ENCODE peak calls at places on chromosomes 5 and 9, in eight cellular contexts. I is SJSA1; Z is astrocyte of the spinal cord; R is ovary; N is BE2C; Y is cardiac muscle cell; U is HCT116; C is CD8-positive, alpha-beta memory T cell. X is an unnamed sample.

GRCh38 chr9:73667749-73668148 is 516.1 kb downstream of the ANXA1 start:
- DNase-seq in I (no peak), Z (no peak), R (no peak), N (no peak), Y (no peak), U (no peak), C (no peak), X (no peak)

GRCh38 chr9:94975480-94976452 is 249.3 kb downstream of the AOPEP start:
- DNase-seq in I (no peak), Z (no peak), R (no peak), N (no peak), Y (no peak), U (no peak), C (no peak), X (no peak)

GRCh38 chr9:121725008-121725795 is 73.8 kb downstream of the DAB2IP start:
- DNase-seq in I (no peak), Z (peak; percentile 92), R (peak; percentile 98), N (peak; percentile 74), Y (peak; percentile 56), U (no peak), C (no peak), X (no peak)

GRCh38 chr9:81032831-81033230 is 656.5 kb downstream of the TLE1 start:
- DNase-seq in I (no peak), Z (peak; percentile 65), R (no peak), N (no peak), Y (no peak), U (no peak), C (no peak), X (no peak)

GRCh38 chr5:53355316-53355715 is 125.1 kb upstream of the FST start:
- DNase-seq in I (no peak), Z (peak; percentile 79), R (no peak), N (no peak), Y (no peak), U (no peak), C (no peak), X (no peak)

GRCh38 chr5:124888622-124889521 is 142.4 kb upstream of the ZNF608 start:
- DNase-seq in I (no peak), Z (no peak), R (no peak), N (no peak), Y (no peak), U (no peak), C (no peak), X (no peak)

GRCh38 chr9:19533373-19533772 is 124.6 kb downstream of the ACER2 start:
- DNase-seq in I (no peak), Z (no peak), R (no peak), N (no peak), Y (no peak), U (no peak), C (no peak), X (no peak)

GRCh38 chr9:82939451-82939850 is 123.5 kb downstream of the RASEF start:
- DNase-seq in I (no peak), Z (no peak), R (no peak), N (no peak), Y (no peak), U (no peak), C (no peak), X (no peak)

GRCh38 chr9:71755230-71755629 is 13.1 kb downstream of the CEMIP2 start:
- DNase-seq in I (no peak), Z (no peak), R (no peak), N (no peak), Y (no peak), U (no peak), C (no peak), X (no peak)

DNA sequence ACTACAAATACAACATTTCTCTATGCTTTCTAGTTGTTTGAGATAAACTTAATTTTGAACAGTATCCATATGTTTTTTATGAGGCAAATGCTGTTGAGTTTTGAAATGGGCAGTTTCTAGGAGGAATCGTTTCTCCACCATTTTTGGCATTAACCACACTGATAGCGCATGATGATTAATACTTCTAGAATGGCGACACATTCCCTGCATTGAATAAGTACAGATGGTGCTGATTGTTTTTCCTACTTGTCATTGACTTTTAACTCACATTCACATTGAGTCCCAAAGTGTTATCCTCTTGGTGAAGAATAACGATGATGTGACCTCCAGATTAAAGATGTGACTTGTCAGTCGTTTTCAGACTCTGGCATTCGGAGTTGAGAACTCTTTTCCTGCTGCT is 6.5 kb upstream of the CCDC192 start:
- DNase-seq in I (no peak), Z (peak; percentile 45), R (no peak), N (no peak), Y (no peak), U (no peak), C (no peak), X (no peak)
- H3K4me3 ChIP-seq in I (no peak overlapping the region), Z (no peak overlapping the region), R (no peak overlapping the region), N (no peak overlapping the region), Y (no peak overlapping the region), U (no peak overlapping the region), C (no peak overlapping the region), X (no peak overlapping the region)

GRCh38 chr9:16530669-16531461 is 339.6 kb downstream of the BNC2 start:
- DNase-seq in I (peak; percentile 39), Z (no peak), R (peak; percentile 59), N (no peak), Y (no peak), U (no peak), C (no peak), X (no peak)
- H3K4me3 ChIP-seq in I (no peak overlapping the region), Z (no peak overlapping the region), R (no peak overlapping the region), N (no peak overlapping the region), Y (no peak overlapping the region), U (no peak overlapping the region), C (no peak overlapping the region), X (no peak overlapping the region)

GRCh38 chr5:106985174-106985573 is 685.6 kb downstream of the EFNA5 start:
- DNase-seq in I (no peak), Z (no peak), R (no peak), N (no peak), Y (no peak), U (no peak), C (no peak), X (no peak)
- H3K4me3 ChIP-seq in I (no peak overlapping the region), Z (no peak overlapping the region), R (no peak overlapping the region), N (no peak overlapping the region), Y (no peak overlapping the region), U (no peak overlapping the region), C (no peak overlapping the region), X (no peak overlapping the region)

GRCh38 chr9:20985851-20986600 is 45.4 kb downstream of the HACD4 start:
- DNase-seq in I (no peak), Z (no peak), R (no peak), N (no peak), Y (no peak), U (no peak), C (no peak), X (no peak)

GRCh38 chr9:20981486-20981885 is 50.0 kb downstream of the HACD4 start:
- DNase-seq in I (peak; percentile 64), Z (peak; percentile 80), R (no peak), N (no peak), Y (no peak), U (no peak), C (no peak), X (no peak)

GRCh38 chr9:20984471-20984870 is 47.0 kb downstream of the HACD4 start:
- DNase-seq in I (no peak), Z (no peak), R (no peak), N (no peak), Y (no peak), U (no peak), C (no peak), X (no peak)

GRCh38 chr9:20980713-20981481 is 50.5 kb downstream of the HACD4 start:
- DNase-seq in I (no peak), Z (peak; percentile 84), R (no peak), N (no peak), Y (no peak), U (no peak), C (no peak), X (no peak)
- H3K4me3 ChIP-seq in I (no peak overlapping the region), Z (no peak overlapping the region), R (no peak overlapping the region), N (no peak overlapping the region), Y (no peak overlapping the region), U (no peak overlapping the region), C (no peak overlapping the region), X (no peak overlapping the region)

GRCh38 chr9:3508078-3508431 is 17.7 kb downstream of the RFX3 start:
- DNase-seq in I (no peak), Z (no peak), R (no peak), N (no peak), Y (no peak), U (no peak), C (no peak), X (no peak)
- H3K4me3 ChIP-seq in I (no peak overlapping the region), Z (no peak overlapping the region), R (no peak overlapping the region), N (no peak overlapping the region), Y (no peak overlapping the region), U (no peak overlapping the region), C (no peak overlapping the region), X (no peak overlapping the region)